ENCODE peak calls at places on chromosomes 6 and 20, in six cellular contexts. M, J, Z, S, H and R are unnamed samples.

GRCh38 chr6:15077006-15077405 is 168.9 kb upstream of the JARID2 start:
- DNase-seq in M (no peak), J (no peak), Z (no peak), S (no peak), H (no peak), R (no peak)

GRCh38 chr6:154921482-154921881 is 73.6 kb upstream of the TIAM2 start:
- DNase-seq in M (no peak), J (no peak), Z (no peak), S (no peak), H (no peak), R (no peak)

GRCh38 chr6:37201726-37202125 is 31.8 kb downstream of the PIM1 start:
- DNase-seq in M (no peak), J (no peak), Z (no peak), S (no peak), H (no peak), R (no peak)

GRCh38 chr6:9422138-9422537 is 986.8 kb upstream of the SLC35B3 start:
- DNase-seq in M (no peak), J (no peak), Z (no peak), S (no peak), H (no peak), R (no peak)

GRCh38 chr6:41448256-41448655 is 97.9 kb upstream of the FOXP4 start:
- DNase-seq in M (no peak), J (no peak), Z (no peak), S (no peak), H (no peak), R (no peak)

GRCh38 chr6:156687875-156688549 is 89.2 kb upstream of the ARID1B start:
- DNase-seq in M (no peak), J (peak; percentile 39), Z (no peak), S (peak; percentile 36), H (no peak), R (peak; percentile 41)

GRCh38 chr6:20252311-20252710 is 40.0 kb upstream of the MBOAT1 start:
- DNase-seq in M (no peak), J (no peak), Z (no peak), S (no peak), H (no peak), R (no peak)

GRCh38 chr20:63957004-63957689 is 931 bp upstream of the UCKL1 start:
- DNase-seq in M (peak; percentile 56), J (peak; percentile 61), Z (peak; percentile 63), S (peak; percentile 84), H (no peak), R (no peak)

GRCh38 chr20:36319356-36320260 is 13.5 kb downstream of the DLGAP4 start:
- DNase-seq in M (no peak), J (no peak), Z (no peak), S (no peak), H (no peak), R (no peak)

GRCh38 chr20:37670426-37670825 is 23.4 kb upstream of the CTNNBL1 start:
- DNase-seq in M (no peak), J (peak; percentile 15), Z (no peak), S (no peak), H (no peak), R (peak; percentile 32)

GRCh38 chr20:761418-762381 is 6.6 kb downstream of the SLC52A3 start:
- DNase-seq in M (no peak), J (no peak), Z (no peak), S (no peak), H (no peak), R (no peak)

GRCh38 chr6:90105766-90106165 is 190.9 kb downstream of the BACH2 start:
- DNase-seq in M (no peak), J (no peak), Z (no peak), S (no peak), H (no peak), R (no peak)

GRCh38 chr6:73203098-73203497 is 22.2 kb downstream of the KHDC1L start:
- DNase-seq in M (no peak), J (no peak), Z (no peak), S (no peak), H (no peak), R (no peak)

GRCh38 chr20:48076247-48076646 is 291.0 kb upstream of the SULF2 start:
- DNase-seq in M (no peak), J (no peak), Z (no peak), S (no peak), H (no peak), R (no peak)

GRCh38 chr6:20186981-20187380 is 25.3 kb downstream of the MBOAT1 start:
- DNase-seq in M (no peak), J (peak; percentile 19), Z (no peak), S (no peak), H (no peak), R (no peak)

GRCh38 chr6:169165031-169165430 is 88.6 kb downstream of the THBS2 start:
- DNase-seq in M (no peak), J (no peak), Z (no peak), S (no peak), H (no peak), R (no peak)

GRCh38 chr6:31734703-31735500 is 1.4 kb downstream of the CLIC1 start:
- DNase-seq in M (peak; percentile 40), J (peak; percentile 46), Z (peak; percentile 52), S (peak; percentile 78), H (no peak), R (no peak)

GRCh38 chr20:44052166-44052565 is 134.8 kb downstream of the JPH2 start:
- DNase-seq in M (no peak), J (no peak), Z (no peak), S (no peak), H (no peak), R (no peak)

GRCh38 chr6:54698974-54699373 is 147.6 kb upstream of the FAM83B start:
- DNase-seq in M (no peak), J (no peak), Z (no peak), S (peak; percentile 10), H (no peak), R (no peak)

GRCh38 chr20:64068381-64069208 is 5.6 kb downstream of the TCEA2 start:
- DNase-seq in M (no peak), J (no peak), Z (no peak), S (no peak), H (no peak), R (no peak)

GRCh38 chr6:159977242-159978214 is 8.6 kb downstream of the IGF2R start:
- DNase-seq in M (no peak), J (peak; percentile 79), Z (no peak), S (no peak), H (no peak), R (no peak)

GRCh38 chr6:4607026-4607704 is 169.0 kb upstream of the CDYL start:
- DNase-seq in M (no peak), J (peak; percentile 73), Z (no peak), S (no peak), H (no peak), R (peak; percentile 88)

GRCh38 chr6:81734500-81735140 is 17.9 kb downstream of the TENT5A start:
- DNase-seq in M (no peak), J (no peak), Z (no peak), S (no peak), H (no peak), R (no peak)

GRCh38 chr6:32151131-32151884 is 431 bp downstream of the PRRT1 start:
- DNase-seq in M (no peak), J (no peak), Z (no peak), S (no peak), H (no peak), R (peak; percentile 88)